ENCODE peak calls at places on chromosomes 16 and 17, in five cellular contexts. D is SK-N-SH, T is IMR-90, H is A549, X is K562. W is an unnamed sample.

GRCh38 chr17:8151120-8151640 is 1.0 kb downstream of the PER1 start:
- DNase-seq in X (peak; percentile 74), H (no peak), T (peak; percentile 90), D (peak; percentile 93), W (no peak)

GRCh38 chr17:10127819-10128375 is 70.5 kb downstream of the GAS7 start:
- DNase-seq in X (no peak), T (peak; percentile 99), H (no peak), D (no peak), W (no peak)

GRCh38 chr16:53372942-53373871 is 61.1 kb upstream of the RBL2 start:
- DNase-seq in H (peak; percentile 9), T (no peak), D (peak; percentile 53), X (peak; percentile 28), W (no peak)

GRCh38 chr16:14284930-14285541 is 213.9 kb downstream of the MRTFB start:
- DNase-seq in T (no peak), H (peak; percentile 82), X (no peak), D (no peak), W (no peak)

GRCh38 chr16:68031951-68032350 is 8.9 kb downstream of the DUS2 start:
- DNase-seq in D (no peak), H (peak; percentile 17), T (no peak), X (no peak), W (no peak)

GRCh38 chr17:17004251-17004996 is 32.5 kb upstream of the TNFRSF13B start:
- DNase-seq in H (no peak), D (no peak), T (no peak), X (no peak), W (no peak)

GRCh38 chr17:8900626-8901585 is 33.4 kb upstream of the PIK3R6 start:
- DNase-seq in D (no peak), X (no peak), H (no peak), T (no peak), W (peak; percentile 84)

GRCh38 chr17:66378296-66378695 is 75.9 kb downstream of the PRKCA start:
- DNase-seq in D (no peak), H (no peak), X (no peak), T (peak; percentile 22), W (no peak)

GRCh38 chr16:67842509-67843342 is 606 bp downstream of the THAP11 start:
- DNase-seq in X (no peak), H (peak; percentile 48), T (peak; percentile 46), D (peak; percentile 73), W (no peak)

GRCh38 chr17:64025732-64026294 is 5.4 kb upstream of the ICAM2 start:
- DNase-seq in D (peak; percentile 89), X (peak; percentile 86), T (peak; percentile 70), H (peak; percentile 87), W (peak; percentile 55)

GRCh38 chr17:65572581-65573282 is 11.3 kb upstream of the AXIN2 start:
- DNase-seq in H (no peak), X (no peak), D (no peak), T (no peak), W (no peak)

GRCh38 chr17:70374496-70374895 is 205.2 kb downstream of the KCNJ2 start:
- DNase-seq in T (no peak), D (peak; percentile 18), H (no peak), X (no peak), W (no peak)

GRCh38 chr17:59361916-59362810 is 30.7 kb downstream of the YPEL2 start:
- DNase-seq in X (no peak), D (no peak), H (no peak), T (peak; percentile 93), W (peak; percentile 86)

GRCh38 chr17:28760987-28761562 is 17.3 kb downstream of the TRAF4 start:
- DNase-seq in T (peak; percentile 66), D (no peak), H (no peak), X (no peak), W (no peak)

DNA sequence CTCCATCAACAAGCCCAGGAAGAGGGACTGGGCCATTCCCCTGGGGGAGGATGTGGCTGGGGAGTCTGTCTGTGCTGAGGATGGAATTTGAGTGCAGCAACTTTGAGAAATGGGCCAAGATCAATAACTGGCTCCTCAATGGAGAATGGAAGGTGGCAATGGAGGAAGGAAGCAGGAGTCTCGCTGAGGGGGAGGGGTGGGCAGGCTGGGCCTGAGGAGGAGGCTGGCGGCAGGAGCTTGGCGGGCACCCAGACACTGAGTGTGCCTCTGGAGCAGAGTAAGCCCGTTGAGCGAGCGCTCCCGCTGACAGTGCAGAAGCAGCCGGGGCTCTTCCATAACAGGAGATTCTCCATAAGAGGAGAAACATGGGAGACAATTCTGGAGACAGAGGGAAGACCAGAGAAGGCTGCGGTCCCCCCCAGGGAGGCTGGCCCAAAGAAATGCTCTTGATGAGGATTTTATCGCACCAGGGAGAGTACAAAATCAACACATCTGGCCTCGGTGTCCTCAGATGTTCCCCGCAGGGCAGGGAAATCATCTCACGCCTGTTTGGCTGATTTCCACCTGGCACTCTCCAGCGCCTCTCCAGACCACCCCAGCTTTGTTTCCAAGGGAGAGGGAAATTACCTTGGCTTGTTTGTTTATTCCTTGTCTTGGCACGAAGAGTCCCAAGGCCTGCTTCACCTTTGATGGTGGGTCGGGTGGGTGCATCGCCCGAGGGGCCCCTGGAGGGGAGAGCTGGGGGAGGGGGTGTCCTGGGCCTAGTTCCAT is 2.8 kb upstream of the MMP15 start:
- DNase-seq in D (peak; percentile 78), H (no peak), X (no peak), T (peak; percentile 68), W (no peak)
- TF ChIP-seq RCOR1 in D (peak; percentile 78), H (no peak), X (no peak), T (no peak), W (no peak)

GRCh38 chr16:50310308-50311133 is 44.2 kb downstream of the ADCY7 start:
- DNase-seq in T (no peak), H (no peak), D (peak; percentile 28), X (no peak), W (no peak)
- TF ChIP-seq RCOR1 in T (no peak), H (no peak), D (no peak), X (no peak), W (no peak)

DNA sequence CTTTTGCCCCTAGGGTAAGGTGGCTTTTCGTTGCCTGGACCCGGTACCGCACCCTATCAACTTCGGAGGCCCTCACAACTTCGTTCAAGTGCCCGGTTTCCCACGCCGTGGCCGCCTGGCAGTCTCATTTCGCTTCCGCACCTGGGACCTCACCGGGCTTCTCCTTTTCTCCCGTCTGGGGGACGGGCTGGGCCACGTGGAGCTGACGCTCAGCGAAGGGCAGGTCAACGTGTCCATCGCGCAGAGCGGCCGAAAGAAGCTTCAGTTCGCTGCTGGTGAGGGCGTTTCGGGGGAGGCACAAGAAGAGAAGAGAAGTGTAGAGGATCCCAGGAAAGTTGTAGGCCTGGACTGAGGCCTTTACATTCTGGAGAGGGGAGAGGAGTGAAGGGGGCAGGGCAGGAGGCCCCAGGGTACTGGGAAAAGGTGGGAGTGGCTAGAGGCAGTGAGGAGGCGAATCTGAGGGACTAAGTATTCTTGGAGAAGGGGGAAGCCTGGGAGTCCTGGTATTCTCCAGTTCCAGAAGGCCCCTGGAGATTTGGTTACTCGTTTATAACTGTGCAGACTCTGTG is 5.5 kb downstream of the CNTNAP1 start:
- DNase-seq in D (peak; percentile 20), H (no peak), T (no peak), X (no peak), W (no peak)
- TF ChIP-seq RCOR1 in D (no peak), H (no peak), T (no peak), X (no peak), W (no peak)

GRCh38 chr17:50469671-50470305 is 1.1 kb upstream of the CHAD start:
- DNase-seq in X (no peak), T (no peak), D (peak; percentile 65), H (no peak), W (no peak)
- TF ChIP-seq RCOR1 in X (no peak), T (no peak), D (no peak), H (no peak), W (no peak)

GRCh38 chr16:88695753-88696152 is 9.4 kb upstream of the SNAI3 start:
- DNase-seq in H (no peak), D (no peak), X (no peak), T (no peak), W (no peak)
- TF ChIP-seq RCOR1 in H (no peak), D (no peak), X (no peak), T (no peak), W (no peak)

GRCh38 chr17:78868391-78868790 is 27.8 kb upstream of the USP36 start:
- DNase-seq in D (no peak), T (peak; percentile 86), H (no peak), X (no peak), W (no peak)
- TF ChIP-seq RCOR1 in D (no peak), T (no peak), H (no peak), X (no peak), W (no peak)